ENCODE peak calls at places on chromosome 22, in five cellular contexts. J is lower lobe of right lung, M is HL-60, V is mesendoderm, U is heart left ventricle. S is an unnamed sample.

GRCh38 chr22:36741204-36741793 is 34.6 kb downstream of the IFT27 start:
- DNase-seq in V (peak; percentile 68), J (no peak), M (no peak), U (no peak), S (peak; percentile 2)

GRCh38 chr22:24945430-24945829 is 1.1 kb downstream of the LHFPL7 start:
- DNase-seq in U (no peak), M (no peak), J (no peak), V (no peak), S (no peak)

GRCh38 chr22:25853078-25853477 is 111.1 kb downstream of the MYO18B start:
- DNase-seq in U (no peak), M (no peak), J (no peak), V (no peak), S (no peak)

GRCh38 chr22:28424427-28425080 is 255.1 kb downstream of the TTC28 start:
- DNase-seq in V (no peak), U (no peak), M (no peak), J (no peak), S (no peak)

GRCh38 chr22:24076091-24076867 is 65.2 kb downstream of the CABIN1 start:
- DNase-seq in V (no peak), U (no peak), J (no peak), M (no peak), S (no peak)

GRCh38 chr22:20520093-20520511 is 12.7 kb downstream of the MED15 start:
- DNase-seq in M (no peak), U (no peak), J (peak; percentile 22), V (peak; percentile 50), S (no peak)

GRCh38 chr22:49979587-49980264 is 19.2 kb downstream of the PIM3 start:
- DNase-seq in J (peak; percentile 59), U (peak; percentile 24), M (peak; percentile 50), V (peak; percentile 73), S (no peak)

GRCh38 chr22:36454916-36455570 is 26.4 kb downstream of the TXN2 start:
- DNase-seq in M (peak; percentile 94), V (peak; percentile 97), J (peak; percentile 97), U (peak; percentile 97), S (peak; percentile 93)

GRCh38 chr22:50612715-50613221 is 12.2 kb downstream of the MAPK8IP2 start:
- DNase-seq in U (no peak), V (peak; percentile 48), M (no peak), J (no peak), S (peak; percentile 81)

GRCh38 chr22:19178065-19178658 is 374 bp downstream of the SLC25A1 start:
- DNase-seq in M (peak; percentile 35), V (peak; percentile 46), U (peak; percentile 59), J (peak; percentile 74), S (peak; percentile 60)

GRCh38 chr22:47396105-47396504 is 633.7 kb downstream of the TBC1D22A start:
- DNase-seq in V (no peak), M (no peak), U (no peak), J (no peak), S (no peak)

GRCh38 chr22:40844951-40845350 is 11.5 kb downstream of the ST13 start:
- DNase-seq in V (no peak), U (no peak), M (no peak), J (no peak), S (no peak)

GRCh38 chr22:48629631-48630443 is 1197.8 kb downstream of the BRD1 start:
- DNase-seq in M (no peak), U (no peak), J (no peak), V (no peak), S (no peak)

GRCh38 chr22:46753360-46753759 is 9.1 kb upstream of the TBC1D22A start:
- DNase-seq in U (peak; percentile 28), V (no peak), J (no peak), M (no peak), S (no peak)

GRCh38 chr22:28873183-28873964 is 10.0 kb upstream of the ZNRF3 start:
- DNase-seq in V (no peak), U (no peak), M (no peak), J (no peak), S (no peak)

GRCh38 chr22:47018010-47018910 is 255.8 kb downstream of the TBC1D22A start:
- DNase-seq in U (no peak), M (no peak), V (no peak), J (no peak), S (no peak)

GRCh38 chr22:39724857-39725256 is 154.3 kb downstream of the CACNA1I start:
- DNase-seq in V (no peak), J (no peak), U (no peak), M (no peak), S (no peak)

GRCh38 chr22:47433627-47434026 is 671.2 kb downstream of the TBC1D22A start:
- DNase-seq in M (no peak), J (no peak), U (no peak), V (no peak), S (no peak)

GRCh38 chr22:28019881-28020861 is 101.1 kb upstream of the PITPNB start:
- DNase-seq in M (peak; percentile 52), U (peak; percentile 70), J (peak; percentile 73), V (peak; percentile 80), S (peak; percentile 62)

GRCh38 chr22:49768961-49769690 is 58.5 kb downstream of the BRD1 start:
- DNase-seq in V (no peak), M (no peak), U (no peak), J (peak; percentile 52), S (peak; percentile 33)

GRCh38 chr22:38716827-38717226 is 11.1 kb downstream of the GTPBP1 start:
- DNase-seq in J (no peak), V (no peak), M (no peak), U (no peak), S (no peak)

GRCh38 chr22:36409911-36410756 is 22.4 kb upstream of the MYH9 start:
- DNase-seq in M (no peak), J (peak; percentile 96), V (peak; percentile 100), U (peak; percentile 79), S (peak; percentile 92)

GRCh38 chr22:37752189-37753061 is 55.3 kb upstream of the GCAT start:
- DNase-seq in U (peak; percentile 91), M (no peak), J (peak; percentile 87), V (peak; percentile 73), S (peak; percentile 88)

GRCh38 chr22:20565079-20565734 is 57.8 kb downstream of the MED15 start:
- DNase-seq in J (no peak), M (no peak), V (no peak), U (no peak), S (no peak)

GRCh38 chr22:24021304-24021703 is 10.2 kb downstream of the CABIN1 start:
- DNase-seq in V (no peak), J (no peak), U (no peak), M (no peak), S (no peak)

GRCh38 chr22:46178755-46179505 is 28.6 kb downstream of the PPARA start:
- DNase-seq in M (no peak), U (no peak), J (no peak), V (no peak), S (no peak)

GRCh38 chr22:31646186-31647019 is 15.6 kb downstream of the PISD start:
- DNase-seq in U (no peak), J (no peak), V (peak; percentile 86), M (no peak), S (no peak)

GRCh38 chr22:38477515-38477914 is 9.6 kb downstream of the KDELR3 start:
- DNase-seq in M (no peak), V (no peak), J (no peak), U (no peak), S (no peak)

GRCh38 chr22:36505998-36506635 is 723 bp downstream of the FOXRED2 start:
- DNase-seq in V (no peak), U (peak; percentile 35), J (no peak), M (no peak), S (peak; percentile 76)

GRCh38 chr22:50739894-50740293 is 1.9 kb downstream of the ACR start:
- DNase-seq in V (no peak), U (peak; percentile 13), M (no peak), J (peak; percentile 28), S (peak; percentile 21)

GRCh38 chr22:17672417-17672991 is 33.9 kb downstream of the BCL2L13 start:
- DNase-seq in U (no peak), V (no peak), M (no peak), J (no peak), S (no peak)

GRCh38 chr22:38938925-38939324 is 18.5 kb upstream of the APOBEC3A start:
- DNase-seq in U (no peak), M (no peak), V (no peak), J (no peak), S (no peak)

GRCh38 chr22:40332319-40332781 is 13.9 kb upstream of the ADSL start:
- DNase-seq in J (no peak), U (no peak), M (no peak), V (peak; percentile 54), S (no peak)

GRCh38 chr22:44838316-44839016 is 86.1 kb downstream of the ARHGAP8 start:
- DNase-seq in V (no peak), J (no peak), M (no peak), U (no peak), S (peak; percentile 1)
- H3K27me3 ChIP-seq in V (no peaks in the 10 kb centered on the region), J (no peaks in the 10 kb centered on the region), M (no peaks in the 10 kb centered on the region), U (no peaks in the 10 kb centered on the region), S (peaks cover 5% of the 10 kb centered on the region)

GRCh38 chr22:30198152-30198845 is 48.3 kb downstream of the LIF start:
- DNase-seq in J (no peak), V (no peak), M (peak; percentile 43), U (no peak), S (no peak)
- H3K27ac ChIP-seq in J (no peak overlapping the region), V (no peak overlapping the region), M (no peak overlapping the region), U (peak overlapping the region; percentile 84), S (no peak overlapping the region)

DNA sequence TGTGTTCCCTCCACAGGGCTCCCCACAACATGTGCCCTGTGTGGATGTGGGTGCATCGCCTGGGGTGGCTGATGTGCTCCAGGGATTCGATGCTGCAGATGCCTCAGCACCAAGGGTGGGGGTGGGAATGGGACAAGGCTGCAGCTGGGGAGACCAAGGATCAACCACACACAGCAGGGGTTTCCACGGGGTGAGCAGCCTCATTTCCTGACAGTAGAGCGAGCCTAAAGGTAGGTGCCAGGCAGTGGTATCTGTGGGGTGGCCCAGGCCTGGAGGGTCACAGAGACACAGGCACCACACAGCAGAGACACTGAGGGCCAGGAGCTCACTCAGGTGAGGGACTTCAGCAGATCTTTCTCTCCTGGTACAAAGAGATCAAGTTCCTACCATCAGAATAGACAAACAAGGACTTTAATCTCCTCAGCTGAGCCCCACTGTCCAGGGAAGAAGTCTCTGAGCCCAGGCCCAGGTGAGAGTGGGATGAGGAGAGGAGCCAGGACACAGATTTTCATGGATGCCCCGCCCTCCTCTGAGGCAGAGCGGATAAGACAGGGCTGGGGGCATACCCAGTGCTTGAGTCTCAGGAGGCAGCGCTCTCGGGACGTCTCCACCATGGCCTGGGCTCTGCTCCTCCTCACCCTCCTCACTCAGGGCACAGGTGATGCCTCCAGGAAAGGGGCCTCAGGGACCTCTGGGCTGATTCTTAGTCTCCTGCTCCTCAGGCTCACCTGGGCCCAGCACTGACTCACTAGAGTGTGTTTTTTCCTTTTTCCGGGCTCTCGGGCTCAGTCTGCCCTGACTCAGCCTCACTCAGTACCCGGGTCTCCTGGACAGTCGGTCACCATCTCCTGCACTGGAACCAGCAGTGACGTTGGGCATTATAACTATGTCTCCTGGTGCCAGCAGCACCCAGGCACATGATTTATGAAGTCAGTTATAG is 19.7 kb downstream of the GGTLC2 start:
- DNase-seq in J (no peak), V (no peak), U (no peak), M (no peak), S (no peak)
- H3K27me3 ChIP-seq in J (no peaks in the 10 kb centered on the region), V (no peaks in the 10 kb centered on the region), U (no peaks in the 10 kb centered on the region), M (no peaks in the 10 kb centered on the region), S (no peaks in the 10 kb centered on the region)

DNA sequence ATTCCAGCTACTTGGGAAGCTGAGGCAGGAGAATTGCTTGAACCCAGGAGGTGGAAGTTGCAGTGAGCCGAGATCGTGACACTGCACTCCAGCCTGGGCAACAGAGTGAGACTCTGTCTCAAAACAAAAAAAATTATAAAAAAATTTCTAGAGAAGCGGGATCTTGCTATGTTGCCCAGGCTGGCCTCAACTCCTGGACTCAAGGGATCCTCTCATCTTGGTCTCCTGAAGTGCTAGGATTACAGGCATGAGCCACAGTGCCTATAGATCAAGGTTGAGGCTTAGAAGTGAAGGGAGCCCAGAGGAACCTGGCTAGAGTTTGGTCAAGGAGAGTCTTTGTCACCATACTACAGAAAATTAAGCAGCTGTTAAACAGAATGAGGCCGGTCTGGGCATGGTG is 1.4 kb upstream of the MCM5 start:
- DNase-seq in M (no peak), U (no peak), V (no peak), J (no peak), S (no peak)
- H3K27ac ChIP-seq in M (peak overlapping the region; percentile 94), U (no peak overlapping the region), V (no peak overlapping the region), J (no peak overlapping the region), S (no peak overlapping the region)

S was measured in left lung.